ENCODE peak calls at places on chromosomes 16 and 17, in ten cellular contexts. G is A549; Y is stomach; N is epithelial cell of esophagus; J is neural progenitor cell; X is lower lobe of right lung; H is transverse colon; L is upper lobe of right lung; B is dorsolateral prefrontal cortex; O is CD8-positive, alpha-beta T cell. D is an unnamed sample.

GRCh38 chr17:40541873-40542561 is 23.3 kb downstream of the CCR7 start:
- DNase-seq in B (no peak), G (no peak), X (no peak), Y (no peak), H (no peak), L (peak), N (no peak), O (no peak), J (no peak), D (peak)

GRCh38 chr17:39196820-39197331 is 593 bp downstream of the CACNB1 start:
- DNase-seq in Y (no peak), G (peak), J (peak), B (no peak), N (no peak), H (peak), O (no peak), L (peak), X (peak), D (no peak)

GRCh38 chr16:83733301-83733700 is 74.5 kb upstream of the HSBP1 start:
- DNase-seq in O (no peak), G (no peak), L (no peak), H (no peak), X (no peak), B (no peak), Y (no peak), N (no peak), J (no peak), D (no peak)

GRCh38 chr16:82782715-82783251 is 156.0 kb downstream of the CDH13 start:
- DNase-seq in L (no peak), G (no peak), N (no peak), B (no peak), O (no peak), H (peak), Y (no peak), X (no peak), J (peak), D (no peak)

GRCh38 chr17:20999841-21000532 is 42.8 kb downstream of the USP22 start:
- DNase-seq in H (no peak), X (no peak), N (no peak), L (no peak), J (no peak), Y (no peak), B (no peak), O (no peak), G (no peak), D (no peak)

GRCh38 chr16:69223882-69224281 is 36.9 kb downstream of the SNTB2 start:
- DNase-seq in O (no peak), Y (no peak), H (no peak), G (no peak), X (no peak), B (no peak), J (no peak), L (no peak), N (peak), D (no peak)

GRCh38 chr17:27318633-27319032 is 24.7 kb downstream of the WSB1 start:
- DNase-seq in L (no peak), Y (no peak), B (no peak), X (no peak), O (no peak), N (no peak), J (no peak), H (no peak), G (no peak), D (no peak)

GRCh38 chr16:64654137-64654652 is 467.7 kb downstream of the CDH11 start:
- DNase-seq in O (no peak), J (no peak), G (no peak), Y (no peak), L (no peak), H (no peak), X (no peak), N (no peak), B (no peak), D (no peak)

GRCh38 chr16:84686702-84687298 is 13.0 kb upstream of the USP10 start:
- DNase-seq in J (no peak), H (no peak), O (no peak), Y (no peak), N (no peak), G (peak), L (no peak), B (no peak), X (no peak), D (no peak)

GRCh38 chr17:44071198-44071520 is 624 bp downstream of the G6PC3 start:
- DNase-seq in N (no peak), J (no peak), L (no peak), H (no peak), B (no peak), O (no peak), X (no peak), Y (no peak), G (no peak), D (no peak)

GRCh38 chr17:29124931-29125270 is 55.3 kb downstream of the MYO18A start:
- DNase-seq in O (no peak), Y (peak), N (no peak), J (no peak), X (peak), L (peak), B (no peak), G (no peak), H (peak), D (no peak)

GRCh38 chr17:49590874-49591273 is 15.2 kb downstream of the NXPH3 start:
- DNase-seq in X (no peak), N (no peak), G (no peak), J (no peak), O (no peak), B (no peak), L (no peak), Y (no peak), H (no peak), D (no peak)

GRCh38 chr16:88754912-88755744 is 29.9 kb downstream of the PIEZO1 start:
- DNase-seq in G (no peak), B (no peak), Y (no peak), X (no peak), N (peak), J (peak), H (no peak), L (no peak), O (no peak), D (no peak)

GRCh38 chr16:29230671-29231091 is 175.8 kb downstream of the NPIPB11 start:
- DNase-seq in X (no peak), G (no peak), O (no peak), H (no peak), Y (no peak), J (peak), B (no peak), N (peak), L (peak), D (peak)

GRCh38 chr17:62644487-62645173 is 17.2 kb downstream of the MRC2 start:
- DNase-seq in J (peak), Y (no peak), H (no peak), N (no peak), G (peak), X (no peak), B (no peak), O (no peak), L (peak), D (no peak)

GRCh38 chr16:77995843-77996455 is 26.4 kb upstream of the CLEC3A start:
- DNase-seq in O (no peak), L (no peak), B (no peak), G (no peak), Y (no peak), N (no peak), J (no peak), H (no peak), X (no peak), D (no peak)

GRCh38 chr17:34201225-34201624 is 53.9 kb upstream of the CCL2 start:
- DNase-seq in O (no peak), G (no peak), L (no peak), X (no peak), B (no peak), N (no peak), J (no peak), H (no peak), Y (no peak), D (no peak)

GRCh38 chr16:11003141-11003540 is 58.8 kb downstream of the CLEC16A start:
- DNase-seq in X (no peak), N (no peak), H (no peak), G (no peak), L (no peak), Y (no peak), J (no peak), B (no peak), O (no peak), D (no peak)

GRCh38 chr17:31693433-31694210 is 165.4 kb downstream of the COPRS start:
- DNase-seq in H (no peak), G (no peak), X (no peak), J (no peak), L (no peak), O (no peak), Y (no peak), B (no peak), N (no peak), D (no peak)

GRCh38 chr17:31696184-31696602 is 162.9 kb downstream of the COPRS start:
- DNase-seq in J (peak), B (no peak), G (no peak), X (peak), Y (peak), L (peak), O (no peak), N (no peak), H (peak), D (peak)

GRCh38 chr17:31697838-31698237 is 161.2 kb downstream of the COPRS start:
- DNase-seq in B (no peak), O (no peak), Y (no peak), J (no peak), N (no peak), L (no peak), H (no peak), X (no peak), G (no peak), D (no peak)

GRCh38 chr17:31696703-31697325 is 162.2 kb downstream of the COPRS start:
- DNase-seq in G (no peak), B (no peak), H (no peak), J (peak), Y (no peak), L (no peak), X (no peak), O (no peak), N (no peak), D (no peak)

GRCh38 chr17:31695456-31696090 is 163.5 kb downstream of the COPRS start:
- DNase-seq in B (no peak), L (no peak), N (no peak), X (no peak), H (no peak), J (no peak), G (no peak), O (no peak), Y (no peak), D (no peak)
- H3K4me3 ChIP-seq in B (no peak), L (no peak), N (no peak), X (no peak), H (no peak), J (no peak), G (no peak), O (no peak), Y (no peak), D (no peak)

GRCh38 chr17:65025288-65025687 is 31.3 kb downstream of the GNA13 start:
- DNase-seq in N (no peak), G (no peak), X (no peak), B (no peak), J (no peak), Y (no peak), H (no peak), O (no peak), L (no peak), D (no peak)

GRCh38 chr17:65022751-65023421 is 33.7 kb downstream of the GNA13 start:
- DNase-seq in N (peak), G (no peak), X (no peak), H (no peak), J (no peak), O (no peak), B (no peak), L (no peak), Y (no peak), D (no peak)

GRCh38 chr17:65020284-65020683 is 36.3 kb downstream of the GNA13 start:
- DNase-seq in J (no peak), O (no peak), G (no peak), H (no peak), N (peak), X (no peak), L (no peak), B (no peak), Y (no peak), D (no peak)

GRCh38 chr17:65022137-65022536 is 34.4 kb downstream of the GNA13 start:
- DNase-seq in L (no peak), B (no peak), G (no peak), H (no peak), Y (no peak), O (no peak), J (no peak), N (no peak), X (no peak), D (no peak)

DNA sequence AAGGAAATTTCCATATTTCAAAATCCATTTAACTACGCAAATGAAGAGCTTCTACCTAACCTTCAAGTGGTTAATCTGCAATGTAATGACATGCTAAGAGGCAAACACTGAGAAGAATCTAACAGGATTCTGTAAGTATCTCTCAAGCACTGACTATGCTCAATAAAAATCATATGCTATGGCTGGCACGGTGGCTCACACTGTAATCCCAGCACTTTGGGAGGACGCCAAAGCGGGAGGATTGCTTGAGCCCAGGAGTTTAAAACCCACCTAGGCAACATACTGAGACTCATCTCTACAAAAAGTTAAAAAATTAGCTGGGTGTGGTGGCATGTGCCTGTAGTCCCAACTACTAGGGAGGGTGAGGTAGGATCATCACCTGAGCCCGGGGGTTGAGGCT is 32.7 kb downstream of the GNA13 start:
- DNase-seq in B (no peak), N (peak), O (no peak), J (no peak), Y (no peak), X (no peak), H (no peak), G (no peak), L (no peak), D (no peak)
- H3K4me3 ChIP-seq in B (no peak), N (no peak), O (no peak), J (no peak), Y (no peak), X (no peak), H (no peak), G (no peak), L (no peak), D (no peak)

DNA sequence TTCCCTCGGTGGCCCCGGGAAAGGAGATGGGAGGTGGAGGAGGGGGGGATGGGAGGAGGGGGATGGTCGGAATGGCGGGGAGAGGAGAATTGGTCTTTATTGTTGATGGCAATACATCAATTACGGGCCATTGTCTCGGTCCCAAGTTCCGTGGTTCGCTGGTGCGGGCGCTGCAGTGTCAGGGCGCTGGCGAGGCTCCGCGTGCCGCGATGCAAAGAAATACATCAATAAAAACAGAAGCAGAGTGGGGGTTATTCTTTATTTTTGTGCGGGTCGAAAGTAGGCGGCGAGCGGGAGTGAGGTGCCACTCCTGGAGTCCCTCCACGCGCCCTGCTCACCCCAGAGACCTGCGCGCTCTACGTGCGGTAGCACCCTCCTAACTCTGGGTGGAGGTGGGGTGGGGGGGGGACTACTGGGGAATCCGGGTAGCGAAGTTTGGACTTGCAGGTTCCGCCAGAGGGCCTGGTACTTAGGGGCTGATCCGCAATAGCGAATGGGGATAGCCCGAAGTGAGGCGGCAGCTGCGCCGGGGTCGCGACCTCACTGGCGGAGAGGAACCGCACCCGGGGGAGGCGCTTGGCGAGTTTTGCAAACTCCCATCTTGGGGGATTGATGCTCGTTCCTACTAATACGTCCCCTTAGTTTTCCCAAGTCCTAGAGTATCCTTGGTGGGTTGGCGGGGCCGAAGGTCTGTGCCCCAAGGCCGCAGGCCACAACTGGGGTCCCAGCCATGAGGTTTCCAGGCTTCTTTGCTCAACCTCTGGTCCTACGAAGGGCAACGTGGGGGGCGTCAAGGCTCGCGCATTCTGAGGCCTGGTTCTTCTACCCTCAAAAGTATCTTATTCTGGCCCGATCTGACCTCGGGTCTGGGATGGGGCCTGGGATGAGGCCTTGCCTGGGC is 3.5 kb upstream of the SALL1 start:
- DNase-seq in J (peak), N (no peak), X (no peak), G (no peak), O (no peak), Y (no peak), H (no peak), L (no peak), B (no peak), D (no peak)
- H3K4me3 ChIP-seq in J (peak), N (no peak), X (peak), G (no peak), O (no peak), Y (peak), H (peak), L (peak), B (peak), D (peak)

GRCh38 chr17:1029196-1029911 is 32.4 kb downstream of the TIMM22 start:
- DNase-seq in X (no peak), O (no peak), H (peak), N (peak), Y (no peak), J (no peak), L (no peak), G (no peak), B (no peak), D (no peak)

GRCh38 chr17:1030684-1031557 is 34.0 kb downstream of the TIMM22 start:
- DNase-seq in N (no peak), J (peak), L (no peak), Y (no peak), X (no peak), G (no peak), H (no peak), B (no peak), O (no peak), D (peak)

GRCh38 chr17:1032391-1032790 is 35.5 kb downstream of the TIMM22 start:
- DNase-seq in B (no peak), J (no peak), N (no peak), H (no peak), Y (no peak), O (no peak), L (no peak), G (no peak), X (no peak), D (no peak)

GRCh38 chr17:1031711-1032110 is 34.8 kb downstream of the TIMM22 start:
- DNase-seq in N (no peak), X (no peak), B (no peak), G (no peak), H (peak), J (peak), Y (no peak), L (no peak), O (no peak), D (no peak)

GRCh38 chr17:1029912-1030656 is 33.2 kb downstream of the TIMM22 start:
- DNase-seq in Y (no peak), X (no peak), L (no peak), H (no peak), O (no peak), B (no peak), N (no peak), G (no peak), J (no peak), D (no peak)
- H3K4me3 ChIP-seq in Y (no peak), X (peak), L (peak), H (peak), O (no peak), B (peak), N (no peak), G (no peak), J (no peak), D (peak)

GRCh38 chr16:51637744-51638100 is 486.7 kb upstream of the SALL1 start:
- DNase-seq in X (no peak), B (no peak), N (peak), L (no peak), O (no peak), Y (no peak), G (no peak), J (peak), H (no peak), D (no peak)
- H3K4me3 ChIP-seq in X (no peak), B (peak), N (no peak), L (no peak), O (no peak), Y (no peak), G (no peak), J (peak), H (no peak), D (no peak)

GRCh38 chr16:47140686-47141085 is 3.1 kb downstream of the NETO2 start:
- DNase-seq in X (no peak), Y (no peak), J (no peak), N (no peak), H (no peak), L (no peak), B (no peak), O (no peak), G (no peak), D (no peak)
- H3K4me3 ChIP-seq in X (no peak), Y (no peak), J (no peak), N (no peak), H (no peak), L (no peak), B (peak), O (no peak), G (no peak), D (no peak)

DNA sequence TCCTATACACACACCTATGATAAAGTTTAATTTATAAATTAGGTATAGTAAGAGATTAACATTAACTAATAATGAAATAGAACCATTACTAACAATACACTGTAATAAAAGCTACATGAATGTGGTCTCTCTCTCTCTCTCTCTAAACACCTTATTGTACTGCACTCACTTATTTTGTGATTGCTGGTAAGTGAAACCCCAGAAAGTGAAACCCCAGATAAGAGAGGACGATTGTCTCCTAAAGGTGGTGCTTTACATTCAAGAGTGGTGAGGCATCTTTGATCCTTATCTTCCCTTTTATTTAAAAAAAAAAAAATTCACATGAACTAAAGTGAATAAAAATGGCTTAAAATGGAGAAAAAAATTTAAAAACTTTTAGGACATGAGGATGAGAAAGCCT is 80.1 kb upstream of the TRAP1 start:
- DNase-seq in X (no peak), J (no peak), N (no peak), G (no peak), L (no peak), H (no peak), Y (no peak), O (no peak), B (no peak), D (no peak)
- H3K4me3 ChIP-seq in X (no peak), J (no peak), N (no peak), G (no peak), L (no peak), H (no peak), Y (no peak), O (no peak), B (no peak), D (no peak)

DNA sequence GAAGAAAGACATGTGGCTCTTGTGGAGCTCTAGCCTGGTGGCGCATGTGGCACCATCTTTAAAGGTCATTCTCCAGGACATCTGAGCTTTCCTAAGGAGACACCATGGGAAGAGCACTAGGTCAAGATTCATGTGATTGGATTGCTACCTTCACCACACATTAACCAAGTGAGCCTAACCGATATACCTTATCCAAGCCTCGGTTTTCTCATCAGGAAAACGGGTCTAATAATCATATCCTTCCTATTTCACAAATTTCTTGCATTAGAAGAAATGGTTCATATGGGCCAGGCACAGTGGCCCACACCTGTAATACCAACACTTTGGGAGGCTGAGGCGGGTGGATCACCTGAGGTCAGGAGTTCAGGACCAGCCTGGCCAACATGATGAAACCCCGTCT is 58.3 kb downstream of the TMEM186 start:
- DNase-seq in N (no peak), B (no peak), O (no peak), X (no peak), H (no peak), J (no peak), Y (no peak), L (no peak), G (no peak), D (no peak)
- H3K4me3 ChIP-seq in N (no peak), B (no peak), O (no peak), X (no peak), H (no peak), J (no peak), Y (no peak), L (no peak), G (no peak), D (no peak)